ENCODE peak calls at places on chromosomes 6 and 20, in ten cellular contexts. J, M, G, L, K, F, T, Y, A and N are unnamed samples.

GRCh38 chr20:46900068-46900467 is 5.4 kb downstream of the EYA2 start:
- DNase-seq in J (no peak), M (no peak), G (no peak), L (no peak), K (no peak), F (no peak), T (no peak), Y (no peak), A (no peak), N (no peak)

GRCh38 chr6:22043284-22043962 is 253.4 kb downstream of the PRL start:
- DNase-seq in J (no peak), M (no peak), G (no peak), L (peak), K (no peak), F (no peak), T (peak), Y (no peak), A (no peak), N (no peak)

GRCh38 chr20:38337561-38338140 is 8.6 kb upstream of the LBP start:
- DNase-seq in J (no peak), M (no peak), G (no peak), L (no peak), K (no peak), F (peak), T (peak), Y (peak), A (no peak), N (no peak)

GRCh38 chr6:2658788-2659187 is 91.9 kb downstream of the MYLK4 start:
- DNase-seq in J (no peak), M (no peak), G (no peak), L (no peak), K (no peak), F (no peak), T (no peak), Y (no peak), A (peak), N (no peak)

GRCh38 chr20:54058420-54059139 is 11.8 kb downstream of the BCAS1 start:
- DNase-seq in J (no peak), M (no peak), G (no peak), L (no peak), K (no peak), F (no peak), T (no peak), Y (no peak), A (no peak), N (no peak)

GRCh38 chr20:37359331-37359730 is 13.4 kb downstream of the SRC start:
- DNase-seq in J (no peak), M (no peak), G (no peak), L (no peak), K (no peak), F (no peak), T (no peak), Y (no peak), A (no peak), N (peak)

GRCh38 chr20:63224272-63225081 is 8.5 kb upstream of the YTHDF1 start:
- DNase-seq in J (no peak), M (peak), G (no peak), L (peak), K (peak), F (peak), T (peak), Y (no peak), A (peak), N (no peak)

GRCh38 chr6:52640170-52640569 is 30.7 kb upstream of the TMEM14A start:
- DNase-seq in J (no peak), M (no peak), G (no peak), L (no peak), K (no peak), F (no peak), T (no peak), Y (peak), A (peak), N (no peak)

GRCh38 chr6:4170297-4170696 is 34.9 kb upstream of the ECI2 start:
- DNase-seq in J (no peak), M (no peak), G (no peak), L (no peak), K (no peak), F (no peak), T (no peak), Y (peak), A (no peak), N (no peak)

GRCh38 chr6:52087498-52087999 is at the start of gene PKHD1:
- DNase-seq in J (no peak), M (no peak), G (no peak), L (no peak), K (no peak), F (peak), T (no peak), Y (peak), A (no peak), N (no peak)

GRCh38 chr6:159788757-159789376 is 535 bp downstream of the TCP1 start:
- DNase-seq in J (peak), M (peak), G (no peak), L (peak), K (peak), F (peak), T (no peak), Y (peak), A (peak), N (peak)

GRCh38 chr6:137323860-137324259 is 104.7 kb upstream of the IFNGR1 start:
- DNase-seq in J (no peak), M (no peak), G (no peak), L (no peak), K (no peak), F (no peak), T (no peak), Y (no peak), A (no peak), N (no peak)

GRCh38 chr20:18705490-18705889 is 108.1 kb upstream of the SCP2D1 start:
- DNase-seq in J (no peak), M (no peak), G (peak), L (no peak), K (no peak), F (no peak), T (no peak), Y (no peak), A (peak), N (no peak)

GRCh38 chr6:170313716-170314295 is 7.2 kb downstream of the FAM120B start:
- DNase-seq in J (no peak), M (no peak), G (peak), L (no peak), K (no peak), F (no peak), T (no peak), Y (no peak), A (no peak), N (no peak)

GRCh38 chr6:63635563-63636515 is at the start of gene PHF3:
- DNase-seq in J (peak), M (peak), G (peak), L (peak), K (peak), F (peak), T (peak), Y (peak), A (peak), N (peak)

GRCh38 chr6:40874495-40874894 is 164.5 kb downstream of the UNC5CL start:
- DNase-seq in J (no peak), M (no peak), G (no peak), L (no peak), K (no peak), F (peak), T (peak), Y (no peak), A (no peak), N (no peak)

GRCh38 chr6:15441215-15441868 is 195.5 kb downstream of the JARID2 start:
- DNase-seq in J (no peak), M (no peak), G (no peak), L (peak), K (peak), F (peak), T (peak), Y (peak), A (peak), N (no peak)

GRCh38 chr6:18262812-18263560 is 1.3 kb downstream of the DEK start:
- DNase-seq in J (no peak), M (no peak), G (no peak), L (no peak), K (no peak), F (no peak), T (no peak), Y (peak), A (no peak), N (no peak)

GRCh38 chr6:149895702-149896310 is 2.1 kb downstream of the RAET1E start:
- DNase-seq in J (peak), M (no peak), G (no peak), L (peak), K (peak), F (no peak), T (no peak), Y (peak), A (peak), N (no peak)

GRCh38 chr6:98716341-98716740 is 118.0 kb upstream of the POU3F2 start:
- DNase-seq in J (no peak), M (no peak), G (no peak), L (no peak), K (no peak), F (peak), T (no peak), Y (no peak), A (no peak), N (no peak)

GRCh38 chr6:10441004-10441654 is 26.3 kb upstream of the TFAP2A start:
- DNase-seq in J (no peak), M (no peak), G (peak), L (no peak), K (no peak), F (no peak), T (no peak), Y (no peak), A (peak), N (no peak)

GRCh38 chr20:46351357-46352058 is 43.2 kb upstream of the CDH22 start:
- DNase-seq in J (no peak), M (no peak), G (no peak), L (no peak), K (peak), F (no peak), T (peak), Y (no peak), A (no peak), N (no peak)

GRCh38 chr20:7926323-7926722 is 13.9 kb downstream of the HAO1 start:
- DNase-seq in J (no peak), M (no peak), G (no peak), L (no peak), K (no peak), F (no peak), T (no peak), Y (no peak), A (no peak), N (no peak)

GRCh38 chr6:128511518-128511917 is 8.9 kb downstream of the PTPRK start:
- DNase-seq in J (no peak), M (no peak), G (no peak), L (no peak), K (no peak), F (no peak), T (no peak), Y (no peak), A (peak), N (no peak)

GRCh38 chr6:110173506-110174132 is 5.9 kb downstream of the WASF1 start:
- DNase-seq in J (no peak), M (no peak), G (no peak), L (no peak), K (no peak), F (peak), T (peak), Y (no peak), A (no peak), N (no peak)

GRCh38 chr6:34544776-34545471 is 11.2 kb downstream of the SPDEF start:
- DNase-seq in J (no peak), M (no peak), G (no peak), L (no peak), K (no peak), F (no peak), T (peak), Y (no peak), A (no peak), N (no peak)

GRCh38 chr20:20603339-20603990 is 109.0 kb downstream of the RALGAPA2 start:
- DNase-seq in J (peak), M (no peak), G (no peak), L (no peak), K (no peak), F (peak), T (peak), Y (no peak), A (no peak), N (no peak)

GRCh38 chr6:67412035-67412434 is 1223.0 kb upstream of the ADGRB3 start:
- DNase-seq in J (no peak), M (no peak), G (no peak), L (no peak), K (no peak), F (no peak), T (no peak), Y (no peak), A (no peak), N (no peak)

GRCh38 chr20:23200914-23201313 is 114.8 kb upstream of the CD93 start:
- DNase-seq in J (peak), M (peak), G (no peak), L (peak), K (peak), F (peak), T (peak), Y (peak), A (peak), N (peak)

GRCh38 chr6:134391221-134391620 is 73.3 kb upstream of the SGK1 start:
- DNase-seq in J (no peak), M (no peak), G (no peak), L (no peak), K (no peak), F (no peak), T (no peak), Y (no peak), A (no peak), N (no peak)

GRCh38 chr6:157137501-157137900 is 185.8 kb downstream of the TMEM242 start:
- DNase-seq in J (no peak), M (no peak), G (no peak), L (no peak), K (no peak), F (no peak), T (no peak), Y (no peak), A (no peak), N (no peak)

GRCh38 chr6:13466304-13467215 is 20.8 kb downstream of the GFOD1 start:
- DNase-seq in J (no peak), M (no peak), G (no peak), L (no peak), K (no peak), F (no peak), T (no peak), Y (no peak), A (no peak), N (no peak)

GRCh38 chr6:132964868-132965382 is 150.6 kb downstream of the RPS12 start:
- DNase-seq in J (no peak), M (no peak), G (no peak), L (no peak), K (no peak), F (no peak), T (no peak), Y (no peak), A (no peak), N (no peak)

GRCh38 chr6:34273242-34273805 is 24.5 kb upstream of the SMIM29 start:
- DNase-seq in J (peak), M (peak), G (no peak), L (peak), K (peak), F (peak), T (no peak), Y (no peak), A (peak), N (no peak)

GRCh38 chr6:81749704-81750103 is 2.8 kb downstream of the TENT5A start:
- DNase-seq in J (no peak), M (no peak), G (no peak), L (peak), K (no peak), F (peak), T (no peak), Y (no peak), A (peak), N (no peak)
- H3K4me3 ChIP-seq in J (peak), M (peak), G (peak), L (peak), K (no peak), F (peak), T (no peak), Y (peak), A (peak), N (peak)

DNA sequence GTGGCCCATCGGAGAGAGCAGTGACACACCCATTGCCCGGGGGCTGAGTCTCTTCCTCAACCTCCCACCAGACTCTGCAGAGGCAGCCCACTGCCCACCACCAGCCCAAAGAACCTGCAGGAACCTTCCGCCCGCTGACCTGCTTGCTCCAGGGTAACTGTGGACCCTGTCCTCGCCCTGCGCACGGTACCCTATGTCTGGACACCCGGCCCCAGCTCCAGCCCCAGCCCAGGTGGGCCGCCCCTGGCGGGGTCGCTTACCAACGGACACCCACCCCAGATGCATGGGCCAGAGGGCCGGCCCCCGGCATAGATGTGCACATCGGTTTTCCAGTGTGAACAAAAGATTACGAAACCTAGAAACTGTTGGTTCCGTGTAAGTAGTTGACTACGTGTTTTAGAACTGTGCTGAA is 118.2 kb downstream of the JPH2 start:
- DNase-seq in J (no peak), M (no peak), G (no peak), L (no peak), K (no peak), F (no peak), T (no peak), Y (no peak), A (no peak), N (no peak)
- H3K27ac ChIP-seq in J (peak), M (peak), G (no peak), L (peak), K (no peak), F (no peak), T (no peak), Y (peak), A (no peak), N (no peak)

DNA sequence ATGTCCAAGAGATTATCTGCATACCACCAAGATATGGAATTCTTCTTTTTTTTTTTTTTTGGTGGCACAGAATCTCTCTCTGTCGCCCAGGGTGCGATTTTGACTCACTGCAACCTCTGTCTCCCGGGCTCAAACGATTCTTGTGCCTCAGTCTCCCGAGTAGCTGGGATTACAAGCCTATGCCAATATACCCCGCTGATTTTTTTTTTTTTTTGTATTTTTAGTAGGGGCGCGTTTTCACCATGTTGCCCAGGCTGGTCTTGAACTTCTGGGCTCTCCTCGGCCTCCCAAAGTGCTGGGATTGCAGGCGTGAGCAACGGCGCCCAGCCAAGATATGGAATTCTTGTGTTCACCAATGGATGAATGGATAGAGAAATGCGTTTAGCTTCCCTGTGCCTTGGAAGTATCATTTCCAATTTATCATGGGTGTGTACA is 31.0 kb downstream of the POM121L2 start:
- DNase-seq in J (no peak), M (no peak), G (no peak), L (no peak), K (no peak), F (no peak), T (no peak), Y (no peak), A (no peak), N (no peak)
- H3K4me3 ChIP-seq in J (no peak), M (no peak), G (peak), L (no peak), K (no peak), F (peak), T (no peak), Y (no peak), A (peak), N (no peak)

GRCh38 chr6:20350215-20350614 is 51.5 kb upstream of the E2F3 start:
- DNase-seq in J (no peak), M (no peak), G (no peak), L (no peak), K (no peak), F (no peak), T (no peak), Y (no peak), A (peak), N (no peak)
- H3K27ac ChIP-seq in J (no peak), M (no peak), G (no peak), L (no peak), K (no peak), F (no peak), T (no peak), Y (no peak), A (no peak), N (no peak)

GRCh38 chr6:100468013-100468622 is 3.4 kb upstream of the SIM1 start:
- DNase-seq in J (no peak), M (no peak), G (no peak), L (no peak), K (no peak), F (no peak), T (no peak), Y (no peak), A (no peak), N (no peak)

GRCh38 chr6:100464910-100465700 is at the start of gene SIM1:
- DNase-seq in J (no peak), M (no peak), G (no peak), L (no peak), K (peak), F (peak), T (peak), Y (peak), A (peak), N (no peak)

GRCh38 chr6:100465701-100466409 is 1.1 kb upstream of the SIM1 start:
- DNase-seq in J (no peak), M (no peak), G (no peak), L (no peak), K (no peak), F (no peak), T (no peak), Y (no peak), A (no peak), N (no peak)

GRCh38 chr6:100467144-100468012 is 2.7 kb upstream of the SIM1 start:
- DNase-seq in J (no peak), M (no peak), G (no peak), L (no peak), K (no peak), F (no peak), T (no peak), Y (no peak), A (no peak), N (no peak)

GRCh38 chr6:100466410-100467143 is 1.9 kb upstream of the SIM1 start:
- DNase-seq in J (no peak), M (no peak), G (no peak), L (no peak), K (no peak), F (no peak), T (no peak), Y (no peak), A (no peak), N (no peak)
- H3K4me3 ChIP-seq in J (no peak), M (no peak), G (no peak), L (no peak), K (no peak), F (no peak), T (no peak), Y (no peak), A (no peak), N (no peak)